ENCODE peak calls at places on chromosomes 5 and 9, in eight cellular contexts. L, J, D, N, Z, Q, M and G are unnamed samples.

GRCh38 chr9:1233568-1233967 is 183.4 kb downstream of the DMRT2 start:
- DNase-seq in L (no peak), J (no peak), D (no peak), N (no peak), Z (no peak), Q (no peak), M (no peak), G (no peak)

GRCh38 chr9:32968101-32969011 is 33.1 kb downstream of the APTX start:
- DNase-seq in L (peak; percentile 64), J (no peak), D (peak; percentile 43), N (no peak), Z (peak; percentile 31), Q (peak; percentile 39), M (peak; percentile 57), G (peak; percentile 53)

GRCh38 chr5:124527220-124527991 is 219.0 kb downstream of the ZNF608 start:
- DNase-seq in L (no peak), J (no peak), D (no peak), N (no peak), Z (no peak), Q (no peak), M (no peak), G (no peak)

GRCh38 chr5:123209163-123210013 is 120.3 kb downstream of the PRDM6 start:
- DNase-seq in L (no peak), J (no peak), D (no peak), N (no peak), Z (no peak), Q (no peak), M (peak; percentile 46), G (no peak)

GRCh38 chr9:129776566-129776937 is 23.7 kb upstream of the PTGES start:
- DNase-seq in L (no peak), J (peak; percentile 26), D (no peak), N (no peak), Z (no peak), Q (no peak), M (no peak), G (no peak)

GRCh38 chr9:131203438-131204219 is 72.7 kb downstream of the FAM78A start:
- DNase-seq in L (peak; percentile 34), J (no peak), D (no peak), N (no peak), Z (no peak), Q (no peak), M (no peak), G (no peak)

GRCh38 chr5:122156724-122157325 is 27.5 kb downstream of the ZNF474 start:
- DNase-seq in L (peak; percentile 7), J (no peak), D (no peak), N (no peak), Z (no peak), Q (no peak), M (peak; percentile 52), G (no peak)

GRCh38 chr5:28576022-28576421 is 1537.6 kb upstream of the CDH9 start:
- DNase-seq in L (peak; percentile 12), J (no peak), D (no peak), N (no peak), Z (no peak), Q (no peak), M (peak; percentile 27), G (no peak)

GRCh38 chr5:143393516-143393915 is 10.0 kb downstream of the NR3C1 start:
- DNase-seq in L (no peak), J (no peak), D (no peak), N (no peak), Z (no peak), Q (no peak), M (no peak), G (no peak)

GRCh38 chr9:35790385-35791291 is 753 bp upstream of the NPR2 start:
- DNase-seq in L (peak; percentile 73), J (peak; percentile 67), D (peak; percentile 74), N (peak; percentile 58), Z (peak; percentile 64), Q (peak; percentile 45), M (peak; percentile 89), G (peak; percentile 68)

GRCh38 chr5:164277720-164278119 is 772.3 kb downstream of the MAT2B start:
- DNase-seq in L (no peak), J (no peak), D (no peak), N (no peak), Z (no peak), Q (no peak), M (no peak), G (no peak)

GRCh38 chr9:124780060-124780756 is 3.3 kb downstream of the OLFML2A start:
- DNase-seq in L (no peak), J (peak; percentile 60), D (no peak), N (no peak), Z (no peak), Q (no peak), M (no peak), G (peak; percentile 22)

GRCh38 chr5:181207214-181207959 is 2.4 kb upstream of the TRIM7 start:
- DNase-seq in L (peak; percentile 87), J (peak; percentile 85), D (peak; percentile 67), N (peak; percentile 88), Z (peak; percentile 77), Q (peak; percentile 71), M (peak; percentile 93), G (peak; percentile 76)

GRCh38 chr5:164824671-164825070 is 1319.3 kb downstream of the MAT2B start:
- DNase-seq in L (no peak), J (no peak), D (no peak), N (no peak), Z (no peak), Q (no peak), M (no peak), G (no peak)

GRCh38 chr5:115262405-115263247 is at the start of gene PGGT1B:
- DNase-seq in L (peak; percentile 82), J (peak; percentile 77), D (peak; percentile 79), N (peak; percentile 67), Z (peak; percentile 75), Q (peak; percentile 83), M (peak; percentile 87), G (peak; percentile 77)

GRCh38 chr5:178560911-178561310 is 29.3 kb downstream of the COL23A1 start:
- DNase-seq in L (no peak), J (no peak), D (no peak), N (no peak), Z (no peak), Q (no peak), M (no peak), G (no peak)

GRCh38 chr5:178564386-178564785 is 25.8 kb downstream of the COL23A1 start:
- DNase-seq in L (no peak), J (no peak), D (no peak), N (no peak), Z (no peak), Q (no peak), M (no peak), G (no peak)

GRCh38 chr5:178564842-178565550 is 25.2 kb downstream of the COL23A1 start:
- DNase-seq in L (no peak), J (no peak), D (no peak), N (no peak), Z (no peak), Q (no peak), M (no peak), G (no peak)

GRCh38 chr5:178563621-178564020 is 26.6 kb downstream of the COL23A1 start:
- DNase-seq in L (no peak), J (no peak), D (no peak), N (no peak), Z (no peak), Q (no peak), M (no peak), G (no peak)

GRCh38 chr5:178561746-178562264 is 28.4 kb downstream of the COL23A1 start:
- DNase-seq in L (no peak), J (no peak), D (no peak), N (no peak), Z (no peak), Q (no peak), M (no peak), G (no peak)
- H3K9me3 ChIP-seq in L (no peaks in the 10 kb centered on the region), J (no peaks in the 10 kb centered on the region), D (peaks cover 3% of the 10 kb centered on the region), N (no peaks in the 10 kb centered on the region), Z (no peaks in the 10 kb centered on the region), Q (no peaks in the 10 kb centered on the region), M (no peaks in the 10 kb centered on the region), G (no peaks in the 10 kb centered on the region)

DNA sequence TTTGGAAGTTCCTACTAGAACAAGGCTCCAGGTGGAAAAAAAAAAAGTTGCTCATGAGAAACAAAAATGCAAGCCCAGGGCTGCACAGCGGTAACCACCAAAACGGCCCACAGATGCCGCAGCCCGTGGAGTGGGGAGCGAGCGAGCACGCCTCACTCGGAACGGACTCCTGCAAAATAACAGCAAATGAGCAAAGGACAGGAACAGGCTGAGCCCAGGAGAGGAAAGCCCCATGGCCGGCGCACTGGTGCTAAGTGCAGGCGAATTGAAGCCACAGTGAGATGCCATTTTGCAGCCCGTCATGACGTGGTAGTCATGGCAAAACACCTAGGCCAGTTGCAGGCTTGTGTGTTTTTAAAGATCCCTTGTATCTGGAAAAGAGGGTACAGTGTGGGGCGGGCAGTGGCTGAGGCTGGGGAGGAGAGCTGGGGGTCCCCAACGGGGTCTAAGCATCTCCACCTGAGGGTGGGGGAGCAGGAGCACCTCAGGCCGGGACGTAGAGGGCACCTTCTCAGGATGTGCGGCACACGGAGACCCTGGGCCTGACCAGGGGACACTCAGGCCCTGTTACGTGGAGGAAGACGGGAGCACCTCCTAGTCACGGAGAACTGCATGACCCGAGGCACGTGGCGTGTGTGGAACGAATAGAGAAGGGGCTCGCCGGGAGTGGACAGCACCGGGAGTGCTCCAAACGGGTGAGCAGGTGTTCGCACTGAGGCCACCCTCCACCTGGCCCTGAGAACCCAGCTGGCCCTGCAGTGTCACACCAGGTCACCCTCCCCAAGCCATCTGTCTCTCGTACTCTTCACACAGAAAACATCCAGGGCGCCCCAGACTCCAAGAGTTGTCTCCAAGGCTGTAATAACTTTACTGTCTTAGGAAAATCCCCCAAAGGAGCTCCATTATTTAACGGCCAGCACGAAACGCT is 10.7 kb downstream of the GRM6 start:
- DNase-seq in L (no peak), J (no peak), D (no peak), N (no peak), Z (no peak), Q (no peak), M (no peak), G (no peak)
- H3K9me3 ChIP-seq in L (no peaks in the 10 kb centered on the region), J (peaks cover 97% of the 10 kb centered on the region), D (peaks cover 79% of the 10 kb centered on the region), N (no peaks in the 10 kb centered on the region), Z (peaks cover 84% of the 10 kb centered on the region), Q (no peaks in the 10 kb centered on the region), M (peaks cover 6% of the 10 kb centered on the region), G (peaks cover 96% of the 10 kb centered on the region)

DNA sequence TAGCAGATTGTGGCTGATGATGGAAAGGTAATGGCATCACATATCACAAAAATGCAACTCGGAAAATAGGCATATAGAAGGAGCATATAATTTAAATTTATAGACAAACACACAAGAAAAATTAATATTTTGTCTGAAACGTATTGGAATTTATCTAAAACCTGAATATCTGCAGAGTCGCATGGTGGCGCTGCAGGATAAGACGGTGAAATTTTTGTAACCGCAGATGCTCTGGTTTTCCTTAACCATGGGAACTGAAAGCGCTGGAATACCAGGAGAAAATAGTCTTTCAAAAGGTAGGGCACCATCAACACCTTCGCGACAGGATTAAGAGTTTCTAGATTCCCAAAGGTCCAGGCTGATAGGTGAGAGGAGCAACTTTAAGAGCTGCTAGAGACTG is 11.0 kb downstream of the PCDHB14 start:
- DNase-seq in L (no peak), J (no peak), D (no peak), N (no peak), Z (no peak), Q (no peak), M (no peak), G (no peak)
- H3K9me3 ChIP-seq in L (peaks cover 8% of the 10 kb centered on the region), J (peaks cover 95% of the 10 kb centered on the region), D (peaks cover 29% of the 10 kb centered on the region), N (no peaks in the 10 kb centered on the region), Z (peaks cover 73% of the 10 kb centered on the region), Q (no peaks in the 10 kb centered on the region), M (peaks cover 49% of the 10 kb centered on the region), G (peaks cover 91% of the 10 kb centered on the region)

GRCh38 chr5:2892601-2893000 is 141.1 kb upstream of the IRX2 start:
- DNase-seq in L (no peak), J (no peak), D (no peak), N (no peak), Z (no peak), Q (no peak), M (no peak), G (no peak)
- H3K9me3 ChIP-seq in L (no peaks in the 10 kb centered on the region), J (no peaks in the 10 kb centered on the region), D (peaks cover 10% of the 10 kb centered on the region), N (no peaks in the 10 kb centered on the region), Z (no peaks in the 10 kb centered on the region), Q (no peaks in the 10 kb centered on the region), M (peaks cover 38% of the 10 kb centered on the region), G (no peaks in the 10 kb centered on the region)

GRCh38 chr5:141356133-141356532 is 1.3 kb downstream of the PCDHGA4 start:
- DNase-seq in L (no peak), J (no peak), D (no peak), N (no peak), Z (no peak), Q (no peak), M (no peak), G (no peak)
- H3K9me3 ChIP-seq in L (no peaks in the 10 kb centered on the region), J (peaks cover 98% of the 10 kb centered on the region), D (peaks cover 49% of the 10 kb centered on the region), N (peaks cover under 1% of the 10 kb centered on the region), Z (peaks cover 67% of the 10 kb centered on the region), Q (no peaks in the 10 kb centered on the region), M (peaks cover 47% of the 10 kb centered on the region), G (peaks cover 97% of the 10 kb centered on the region)